ENCODE peak calls at places on chromosome 9, in nine cellular contexts. E, Z, C, H, B, I, O, M and P are unnamed samples.
A peak's percentile ranks its signal among the peaks of the same experiment; 100 is the strongest.

GRCh38 chr9:7177383-7177782 is 419.6 kb downstream of the KDM4C start:
- DNase-seq in H (no peak), B (no peak), C (no peak), E (no peak), M (peak; percentile 12), O (no peak), Z (no peak), I (no peak), P (no peak)

GRCh38 chr9:91921371-91921770 is 28.7 kb downstream of the ROR2 start:
- DNase-seq in B (no peak), I (no peak), Z (no peak), O (no peak), H (peak; percentile 10), M (no peak), E (no peak), C (no peak), P (no peak)

GRCh38 chr9:126394802-126395201 is 68.2 kb downstream of the MVB12B start:
- DNase-seq in H (no peak), E (no peak), Z (no peak), O (no peak), B (no peak), M (no peak), C (no peak), I (no peak), P (no peak)

GRCh38 chr9:122922713-122923112 is 8.6 kb downstream of the ZBTB26 start:
- DNase-seq in I (no peak), H (no peak), M (no peak), O (no peak), Z (no peak), E (no peak), B (no peak), C (no peak), P (no peak)

GRCh38 chr9:127144670-127145458 is 22.4 kb upstream of the ANGPTL2 start:
- DNase-seq in I (peak; percentile 78), B (no peak), E (no peak), H (no peak), M (peak; percentile 40), Z (no peak), O (no peak), C (no peak), P (no peak)

GRCh38 chr9:98708103-98708932 is 417 bp downstream of the GABBR2 start:
- DNase-seq in M (no peak), H (no peak), O (no peak), E (peak; percentile 12), C (no peak), B (peak; percentile 43), I (peak; percentile 40), Z (no peak), P (no peak)

GRCh38 chr9:125700791-125701190 is 6.2 kb downstream of the MAPKAP1 start:
- DNase-seq in B (no peak), Z (no peak), I (no peak), M (peak; percentile 26), C (no peak), O (no peak), H (no peak), E (no peak), P (no peak)

GRCh38 chr9:77455312-77455927 is 192.7 kb downstream of the GNA14 start:
- DNase-seq in I (peak; percentile 89), E (peak; percentile 65), M (no peak), Z (no peak), H (peak; percentile 41), B (no peak), C (peak; percentile 70), O (peak; percentile 73), P (no peak)

GRCh38 chr9:76401580-76402354 is 7.5 kb upstream of the RFK start:
- DNase-seq in M (no peak), C (peak; percentile 45), Z (no peak), I (no peak), H (no peak), E (peak; percentile 33), O (no peak), B (no peak), P (no peak)

GRCh38 chr9:130139251-130139650 is 33.0 kb upstream of the NCS1 start:
- DNase-seq in Z (no peak), M (no peak), C (no peak), I (no peak), O (no peak), B (no peak), E (no peak), H (no peak), P (no peak)

GRCh38 chr9:123678038-123678877 is 251.7 kb downstream of the DENND1A start:
- DNase-seq in C (peak; percentile 65), E (peak; percentile 47), M (no peak), B (no peak), H (peak; percentile 67), I (peak; percentile 80), Z (no peak), O (no peak), P (no peak)

GRCh38 chr9:96317335-96317980 is 15.5 kb upstream of the HSD17B3 start:
- DNase-seq in I (peak; percentile 54), E (peak; percentile 69), M (peak; percentile 77), B (peak; percentile 65), O (peak; percentile 52), Z (peak; percentile 27), H (peak; percentile 59), C (peak; percentile 65), P (peak; percentile 53)

GRCh38 chr9:113538646-113539430 is 75.3 kb downstream of the RGS3 start:
- DNase-seq in Z (peak; percentile 9), H (no peak), C (no peak), O (no peak), M (no peak), B (no peak), I (no peak), E (no peak), P (no peak)

GRCh38 chr9:89252910-89253309 is 58.1 kb upstream of the CKS2 start:
- DNase-seq in H (no peak), M (no peak), I (no peak), B (no peak), C (no peak), E (no peak), O (no peak), Z (no peak), P (no peak)

GRCh38 chr9:5425006-5425628 is 12.6 kb downstream of the PLGRKT start:
- DNase-seq in Z (no peak), E (peak; percentile 59), I (no peak), O (no peak), H (no peak), C (peak; percentile 63), B (no peak), M (peak; percentile 23), P (no peak)
- TF ChIP-seq CTCF in Z (peak; percentile 52), E (peak; percentile 75), I (peak; percentile 15), O (peak; percentile 38), H (peak; percentile 13), C (peak; percentile 71), B (peak; percentile 69), M (peak; percentile 33), P (peak; percentile 65)

GRCh38 chr9:69655065-69655464 is 17.1 kb downstream of the APBA1 start:
- DNase-seq in I (no peak), C (no peak), O (no peak), E (no peak), Z (no peak), B (no peak), M (no peak), H (no peak), P (no peak)
- TF ChIP-seq CTCF in I (no peak), C (peak; percentile 33), O (no peak), E (no peak), Z (no peak), B (no peak), M (no peak), H (no peak), P (peak; percentile 31)

GRCh38 chr9:90770927-90771326 is 30.7 kb upstream of the SYK start:
- DNase-seq in M (no peak), C (peak; percentile 5), I (no peak), E (no peak), O (peak; percentile 15), H (no peak), Z (no peak), B (no peak), P (no peak)

GRCh38 chr9:90772381-90772780 is 29.2 kb upstream of the SYK start:
- DNase-seq in I (no peak), H (no peak), M (no peak), E (no peak), B (no peak), O (no peak), Z (no peak), C (no peak), P (no peak)

GRCh38 chr9:90775657-90776056 is 26.0 kb upstream of the SYK start:
- DNase-seq in Z (no peak), C (no peak), B (no peak), I (peak; percentile 17), H (no peak), M (no peak), O (no peak), E (no peak), P (no peak)

GRCh38 chr9:90773593-90773992 is 28.0 kb upstream of the SYK start:
- DNase-seq in M (no peak), O (peak; percentile 26), C (peak; percentile 32), I (peak; percentile 64), Z (no peak), B (no peak), H (no peak), E (no peak), P (no peak)

DNA sequence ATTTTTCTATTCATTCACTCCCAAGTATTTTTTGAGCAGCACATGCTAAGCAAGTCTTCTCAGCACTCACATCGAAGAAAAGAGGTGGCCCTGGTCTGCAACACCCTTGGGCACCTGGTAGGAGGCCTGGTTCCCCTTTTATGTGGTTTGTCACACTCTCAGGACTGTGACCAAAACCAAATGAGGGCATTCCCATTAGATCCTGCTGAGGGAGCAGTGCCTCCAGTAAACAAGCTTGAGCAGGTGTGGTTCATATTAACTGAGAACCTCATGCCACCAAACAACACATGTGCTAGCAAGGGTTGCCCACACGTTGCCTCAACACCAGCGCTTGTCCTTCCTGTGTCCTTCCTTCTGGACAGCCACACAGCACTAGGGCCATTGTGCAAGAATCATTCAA is 26.9 kb upstream of the SYK start:
- DNase-seq in H (no peak), Z (no peak), C (peak; percentile 4), B (no peak), E (no peak), M (no peak), O (no peak), I (peak; percentile 46), P (no peak)
- TF ChIP-seq CTCF in H (no peak), Z (no peak), C (no peak), B (no peak), E (no peak), M (no peak), O (no peak), I (peak; percentile 57), P (no peak)

DNA sequence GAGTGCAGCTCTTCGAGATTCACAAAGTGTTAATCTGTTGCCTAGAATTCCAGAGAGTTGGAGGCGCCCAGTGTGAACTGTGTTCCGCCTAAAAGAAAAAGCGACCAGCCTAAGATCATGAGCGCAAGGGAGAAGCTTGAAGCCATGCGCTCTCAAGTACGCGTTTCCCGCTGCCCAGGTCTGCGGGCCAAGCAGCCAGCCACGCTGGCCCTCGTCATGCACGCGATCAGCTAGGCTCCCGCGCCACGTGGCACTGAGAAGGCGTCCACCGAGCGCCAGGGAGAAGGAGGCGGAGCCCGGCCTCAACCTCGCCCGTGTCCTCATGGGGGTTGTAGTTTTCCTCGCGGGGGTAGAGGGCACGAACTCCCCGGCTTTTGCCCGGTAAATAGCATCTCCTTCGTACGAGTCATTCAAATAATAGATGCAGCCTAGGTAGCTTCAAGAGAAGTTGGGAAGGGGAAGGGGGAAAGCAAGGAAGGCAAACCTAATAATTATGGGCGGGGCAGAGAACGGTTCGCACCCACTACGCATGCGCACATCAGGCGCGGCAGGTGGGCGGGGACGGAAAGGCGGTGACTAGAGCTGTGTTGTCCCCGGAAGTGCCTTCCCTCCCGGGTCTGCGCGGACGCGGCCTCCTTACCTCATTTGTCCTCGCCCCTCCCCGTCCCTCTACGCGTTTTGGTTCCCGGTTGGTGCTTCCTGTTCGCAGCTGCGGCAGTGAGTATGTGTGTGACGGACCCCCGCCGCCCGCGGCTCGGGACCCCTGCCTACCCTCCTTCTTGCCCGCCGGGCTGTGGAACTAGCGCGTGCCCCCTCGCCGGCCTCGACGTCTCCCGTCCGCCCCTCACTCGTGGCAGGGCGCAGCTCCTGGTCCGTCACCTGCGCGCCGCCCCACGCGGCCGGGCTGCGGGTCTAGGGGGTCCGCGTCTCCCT is at the start of gene ZCCHC7:
- DNase-seq in C (peak; percentile 86), H (peak; percentile 96), E (peak; percentile 97), M (peak; percentile 95), B (peak; percentile 97), O (peak; percentile 81), Z (peak; percentile 97), I (peak; percentile 96), P (peak; percentile 97)
- TF ChIP-seq CTCF in C (no peak), H (no peak), E (no peak), M (no peak), B (no peak), O (no peak), Z (no peak), I (no peak), P (no peak)